ENCODE peak calls at places on chromosomes 7 and 10, in four cellular contexts. E is cardiac muscle cell, T is MCF 10A, R is NB4. U is an unnamed sample.

GRCh38 chr7:85890244-85890811 is 703.5 kb upstream of the SEMA3D start:
- DNase-seq in T (peak; percentile 30), R (peak; percentile 49), E (peak; percentile 43), U (no peak)

GRCh38 chr10:230758-231157 is 95.5 kb downstream of the ZMYND11 start:
- DNase-seq in E (no peak), T (no peak), R (peak; percentile 37), U (no peak)

GRCh38 chr7:94087664-94088352 is 83.7 kb upstream of the BET1 start:
- DNase-seq in E (peak; percentile 88), T (peak; percentile 82), R (peak; percentile 68), U (peak; percentile 25)

GRCh38 chr10:120557296-120557810 is 100.3 kb downstream of the PLPP4 start:
- DNase-seq in E (no peak), T (no peak), R (no peak), U (no peak)

GRCh38 chr7:37920619-37921339 is at the start of gene EPDR1:
- DNase-seq in E (peak; percentile 42), T (no peak), R (peak; percentile 91), U (peak; percentile 36)

GRCh38 chr7:158251061-158251965 is 336.3 kb downstream of the PTPRN2 start:
- DNase-seq in E (no peak), R (no peak), T (no peak), U (no peak)

GRCh38 chr10:60073397-60073780 is 167.0 kb upstream of the CCDC6 start:
- DNase-seq in R (no peak), T (no peak), E (no peak), U (no peak)

GRCh38 chr10:173741-174140 is 38.5 kb downstream of the ZMYND11 start:
- DNase-seq in T (no peak), R (no peak), E (no peak), U (no peak)

GRCh38 chr7:2399848-2400587 is 3.4 kb upstream of the CHST12 start:
- DNase-seq in T (peak; percentile 92), R (peak; percentile 100), E (peak; percentile 98), U (no peak)

GRCh38 chr7:92135100-92135429 is 788 bp upstream of the CYP51A1 start:
- DNase-seq in T (peak; percentile 37), R (no peak), E (peak; percentile 46), U (no peak)

GRCh38 chr7:2687338-2687869 is 598 bp upstream of the AMZ1 start:
- DNase-seq in T (peak; percentile 24), E (peak; percentile 44), R (no peak), U (no peak)

GRCh38 chr7:113374924-113375323 is 256.6 kb upstream of the SMIM30 start:
- DNase-seq in E (no peak), R (no peak), T (no peak), U (no peak)

GRCh38 chr7:117750612-117751563 is 122.4 kb downstream of the CTTNBP2 start:
- DNase-seq in T (peak; percentile 39), R (peak; percentile 45), E (peak; percentile 29), U (no peak)

GRCh38 chr7:20435305-20435704 is 104.6 kb downstream of the ITGB8 start:
- DNase-seq in R (no peak), T (peak; percentile 63), E (peak; percentile 93), U (no peak)

GRCh38 chr7:99109108-99110051 is 34.5 kb downstream of the SMURF1 start:
- DNase-seq in T (no peak), R (no peak), E (no peak), U (no peak)

GRCh38 chr10:12013926-12014325 is 28.7 kb downstream of the UPF2 start:
- DNase-seq in T (no peak), E (no peak), R (no peak), U (no peak)

GRCh38 chr7:105246195-105247078 is 142.3 kb downstream of the SRPK2 start:
- DNase-seq in R (no peak), T (no peak), E (no peak), U (no peak)

GRCh38 chr7:91228327-91228726 is 35.9 kb upstream of the FZD1 start:
- DNase-seq in E (no peak), R (no peak), T (no peak), U (no peak)

GRCh38 chr7:1941464-1942025 is 271.5 kb downstream of the ELFN1 start:
- DNase-seq in E (no peak), R (peak; percentile 41), T (no peak), U (no peak)

GRCh38 chr10:1610986-1611770 is 126.1 kb downstream of the ADARB2 start:
- DNase-seq in E (no peak), R (no peak), T (no peak), U (no peak)

GRCh38 chr7:148588168-148588890 is 2.2 kb upstream of the C7orf33 start:
- DNase-seq in E (no peak), T (no peak), R (no peak), U (no peak)

GRCh38 chr10:88243847-88244730 is 339.0 kb downstream of the RNLS start:
- DNase-seq in R (no peak), T (no peak), E (peak; percentile 96), U (no peak)

GRCh38 chr7:41709621-41710020 is 6.7 kb upstream of the INHBA start:
- DNase-seq in T (peak; percentile 16), R (peak; percentile 24), E (peak; percentile 81), U (no peak)

GRCh38 chr7:921581-922333 is 32.7 kb downstream of the ADAP1 start:
- DNase-seq in T (no peak), R (no peak), E (no peak), U (no peak)

GRCh38 chr10:96675846-96676245 is 44.5 kb downstream of the PIK3AP1 start:
- DNase-seq in T (no peak), E (no peak), R (no peak), U (no peak)

GRCh38 chr7:17020250-17020649 is 138.5 kb upstream of the AGR3 start:
- DNase-seq in R (no peak), E (no peak), T (no peak), U (no peak)

GRCh38 chr7:101169838-101170531 is 4.6 kb upstream of the VGF start:
- DNase-seq in R (peak; percentile 76), E (peak; percentile 69), T (peak; percentile 56), U (peak; percentile 92)

GRCh38 chr7:120675076-120675475 is 182.9 kb downstream of the TSPAN12 start:
- DNase-seq in R (no peak), E (no peak), T (no peak), U (no peak)

GRCh38 chr10:120799849-120800248 is 51.3 kb upstream of the WDR11 start:
- DNase-seq in T (no peak), R (no peak), E (no peak), U (no peak)

GRCh38 chr10:102135956-102136526 is 3.2 kb downstream of the PPRC1 start:
- DNase-seq in E (no peak), T (no peak), R (no peak), U (no peak)

GRCh38 chr7:69598081-69598486 is at the start of gene AUTS2:
- DNase-seq in R (peak; percentile 98), T (no peak), E (peak; percentile 96), U (peak; percentile 79)

GRCh38 chr10:101905241-101905640 is 61.6 kb upstream of the KCNIP2 start:
- DNase-seq in R (no peak), E (no peak), T (no peak), U (no peak)

GRCh38 chr10:79445217-79445707 is at the start of gene ZCCHC24:
- DNase-seq in T (peak; percentile 46), R (peak; percentile 68), E (no peak), U (peak; percentile 28)
- TF ChIP-seq CTCF in T (no peak), R (no peak), E (no peak), U (no peak)

DNA sequence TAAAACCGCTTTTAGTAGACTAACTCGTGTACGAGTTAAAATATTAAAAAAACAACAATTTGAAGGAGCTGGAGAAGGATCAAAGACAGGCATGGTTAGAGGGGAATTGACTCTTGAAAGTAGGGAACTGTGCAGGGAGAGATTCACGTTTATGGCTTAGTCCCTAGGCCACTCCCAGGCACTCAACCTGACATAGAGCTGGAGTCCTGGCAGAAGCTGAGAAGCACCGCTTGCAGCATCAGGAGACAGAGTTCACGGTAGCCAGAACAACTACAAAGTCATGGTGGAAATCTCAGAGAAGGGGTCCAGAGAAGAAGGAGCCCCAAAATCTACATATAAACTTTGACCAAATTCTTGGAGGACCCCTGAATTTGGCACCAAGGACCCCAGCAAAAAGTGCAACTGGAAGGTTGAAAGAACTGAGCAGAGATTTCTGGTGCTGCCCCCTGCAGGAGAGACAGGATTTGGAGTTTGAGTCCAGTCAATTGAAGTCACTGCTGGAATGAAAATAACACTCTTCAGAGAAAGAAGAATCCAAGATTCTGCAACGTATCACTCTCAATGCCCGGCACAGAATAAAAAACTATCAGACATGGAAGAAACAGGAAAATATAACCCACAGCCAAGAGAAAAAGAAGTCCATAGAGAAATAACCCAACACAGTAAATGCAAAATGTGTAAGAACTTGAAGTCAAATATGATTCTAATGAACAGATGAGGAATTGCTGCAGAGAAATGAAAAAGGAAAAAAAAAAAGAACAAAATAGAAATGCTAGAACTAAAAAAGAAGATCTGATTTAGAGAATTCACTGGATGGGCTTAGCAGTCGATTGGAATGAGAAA is 493.3 kb upstream of the PODXL start:
- DNase-seq in E (peak; percentile 38), T (peak; percentile 54), R (peak; percentile 45), U (peak; percentile 60)
- TF ChIP-seq CTCF in E (peak; percentile 82), T (peak; percentile 48), R (peak; percentile 87), U (peak; percentile 71)

GRCh38 chr10:131517781-131518180 is 206.3 kb upstream of the TCERG1L start:
- DNase-seq in T (no peak), R (no peak), E (no peak), U (no peak)
- TF ChIP-seq CTCF in T (no peak), R (no peak), E (no peak), U (no peak)

DNA sequence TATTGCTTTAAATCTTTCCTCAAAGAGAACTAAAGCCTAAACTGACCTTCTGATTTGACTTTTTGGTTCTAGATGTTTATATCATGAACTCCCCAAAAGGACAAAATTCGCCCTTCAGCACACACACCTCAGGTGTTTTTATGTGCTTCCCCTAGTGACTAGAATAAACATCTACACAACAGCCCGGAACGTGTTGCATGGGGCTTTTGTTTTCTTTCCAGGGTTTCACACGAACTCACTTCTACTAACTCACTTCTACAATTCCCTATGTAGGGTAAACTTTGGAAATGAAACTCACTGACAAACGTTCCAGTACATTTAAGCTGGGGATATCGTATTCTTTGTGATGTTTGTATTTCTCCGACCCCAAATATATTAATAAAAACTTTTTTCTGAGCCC is 1.4 kb downstream of the TRA2A start:
- DNase-seq in T (peak; percentile 56), E (peak; percentile 47), R (peak; percentile 62), U (no peak)
- TF ChIP-seq CTCF in T (no peak), E (peak; percentile 22), R (no peak), U (peak; percentile 47)

GRCh38 chr10:35223016-35223415 is 96.4 kb downstream of the CREM start:
- DNase-seq in E (no peak), R (no peak), T (no peak), U (no peak)
- TF ChIP-seq CTCF in E (no peak), R (no peak), T (no peak), U (no peak)